ENCODE peak calls at places on chromosomes 3 and 15, in seven cellular contexts. J, P, Y, F, R, E and X are unnamed samples.
A peak's percentile ranks its signal among the peaks of the same experiment; 100 is the strongest.

GRCh38 chr3:179192542-179192941 is 44.4 kb downstream of the PIK3CA start:
- DNase-seq in R (no peak), J (no peak), E (no peak), Y (no peak), P (no peak), F (no peak), X (no peak)

GRCh38 chr3:481680-482079 is 285.1 kb downstream of the CHL1 start:
- DNase-seq in J (peak; percentile 36), F (no peak), P (no peak), Y (no peak), R (no peak), E (no peak), X (no peak)

GRCh38 chr15:68629519-68630204 is 50.9 kb downstream of the CORO2B start:
- DNase-seq in J (no peak), R (no peak), E (no peak), P (no peak), F (no peak), Y (no peak), X (no peak)

GRCh38 chr3:54951405-54951804 is 23.5 kb upstream of the LRTM1 start:
- DNase-seq in E (peak; percentile 3), Y (peak; percentile 68), P (no peak), F (peak; percentile 23), J (peak; percentile 63), R (no peak), X (no peak)

GRCh38 chr15:89690276-89691218 is at the start of the genes PEX11A and WDR93:
- DNase-seq in P (peak; percentile 27), J (peak; percentile 88), E (peak; percentile 75), R (peak; percentile 59), Y (peak; percentile 93), F (no peak), X (peak; percentile 88)

GRCh38 chr15:98774756-98775497 is 126.6 kb downstream of the IGF1R start:
- DNase-seq in R (no peak), P (no peak), Y (no peak), F (no peak), J (no peak), E (peak; percentile 35), X (no peak)

GRCh38 chr15:64274541-64274940 is 81.4 kb downstream of the CSNK1G1 start:
- DNase-seq in Y (no peak), F (no peak), P (no peak), J (no peak), R (no peak), E (no peak), X (no peak)

GRCh38 chr3:45414823-45415222 is 26.4 kb downstream of the LARS2 start:
- DNase-seq in E (no peak), R (no peak), P (peak; percentile 31), Y (no peak), J (no peak), F (no peak), X (no peak)

GRCh38 chr15:91142097-91142744 is 42.2 kb downstream of the SV2B start:
- DNase-seq in E (peak; percentile 6), J (no peak), R (no peak), Y (no peak), P (no peak), F (peak; percentile 14), X (peak; percentile 60)

GRCh38 chr15:70165811-70166284 is 68.1 kb upstream of the TLE3 start:
- DNase-seq in P (no peak), F (no peak), Y (no peak), E (no peak), J (peak; percentile 57), R (no peak), X (no peak)

GRCh38 chr3:43998374-43998840 is 243.3 kb upstream of the TOPAZ1 start:
- DNase-seq in F (no peak), Y (peak; percentile 73), P (no peak), R (no peak), E (no peak), J (no peak), X (no peak)
- TF ChIP-seq JUND in F (no peak), Y (no peak), P (no peak), R (no peak), E (no peak), J (no peak), X (no peak)

GRCh38 chr3:181292984-181293383 is 303.4 kb upstream of the DNAJC19 start:
- DNase-seq in R (no peak), F (no peak), Y (no peak), J (no peak), P (no peak), E (no peak), X (no peak)

GRCh38 chr3:181289306-181289705 is 299.8 kb upstream of the DNAJC19 start:
- DNase-seq in P (no peak), Y (no peak), J (no peak), R (no peak), F (no peak), E (no peak), X (no peak)

GRCh38 chr3:181288145-181288544 is 298.6 kb upstream of the DNAJC19 start:
- DNase-seq in P (no peak), E (no peak), F (no peak), J (no peak), R (no peak), Y (no peak), X (no peak)
- TF ChIP-seq JUND in P (no peak), E (no peak), F (no peak), J (no peak), R (no peak), Y (no peak), X (no peak)

GRCh38 chr3:25037049-25037547 is 391.0 kb upstream of the RARB start:
- DNase-seq in J (no peak), F (no peak), P (no peak), E (no peak), R (no peak), Y (no peak), X (no peak)
- TF ChIP-seq JUND in J (peak; percentile 31), F (no peak), P (no peak), E (no peak), R (no peak), Y (no peak), X (no peak)

GRCh38 chr3:197003461-197004385 is 25.9 kb downstream of the MELTF start:
- DNase-seq in Y (no peak), P (no peak), J (no peak), R (no peak), F (peak; percentile 31), E (no peak), X (peak; percentile 73)

GRCh38 chr3:197000211-197000610 is 29.4 kb downstream of the MELTF start:
- DNase-seq in R (no peak), E (no peak), F (no peak), Y (no peak), J (no peak), P (no peak), X (no peak)

GRCh38 chr3:197001972-197002700 is 27.5 kb downstream of the MELTF start:
- DNase-seq in E (no peak), P (no peak), R (no peak), F (no peak), J (no peak), Y (no peak), X (no peak)

GRCh38 chr3:197001106-197001971 is 28.3 kb downstream of the MELTF start:
- DNase-seq in R (no peak), F (no peak), Y (no peak), P (no peak), J (no peak), E (no peak), X (no peak)

GRCh38 chr3:197002701-197003454 is 26.7 kb downstream of the MELTF start:
- DNase-seq in J (peak; percentile 98), E (peak; percentile 30), R (peak; percentile 51), P (no peak), F (peak; percentile 87), Y (peak; percentile 81), X (peak; percentile 100)
- TF ChIP-seq JUND in J (no peak), E (no peak), R (no peak), P (no peak), F (no peak), Y (no peak), X (no peak)

DNA sequence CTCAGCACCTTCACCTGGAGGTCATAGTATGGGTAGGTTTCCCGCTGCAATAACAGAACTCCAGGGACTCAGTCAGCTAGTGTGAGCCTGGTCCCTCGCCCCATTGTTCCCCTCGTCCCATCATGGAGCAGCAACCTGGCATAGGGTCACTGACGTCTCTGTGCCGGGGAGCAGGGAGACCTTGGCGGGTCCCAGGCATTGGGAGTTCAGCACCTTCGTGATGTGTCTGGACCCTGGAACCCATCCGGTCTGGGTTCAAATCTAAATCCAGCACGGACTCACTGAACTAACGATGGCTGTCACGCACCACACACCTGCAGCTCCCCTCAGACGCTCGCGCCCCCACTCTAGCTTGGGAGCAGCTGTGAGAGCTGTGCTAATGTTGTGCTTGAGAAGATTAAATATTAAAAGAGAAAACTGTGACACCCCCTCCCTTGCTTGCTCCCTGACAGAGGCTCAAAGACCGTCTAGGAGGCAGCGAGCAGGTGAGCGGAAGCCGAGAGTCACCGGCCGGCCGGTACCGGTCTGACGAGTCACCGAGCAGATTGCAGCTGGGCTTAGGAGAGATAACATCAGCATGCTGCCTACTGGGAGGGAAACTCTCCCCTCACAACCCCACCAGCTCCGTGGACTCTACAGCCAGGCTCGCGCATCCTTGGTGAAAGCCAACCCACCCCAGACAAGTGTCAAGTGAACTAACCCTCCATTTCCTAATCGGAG is 730 bp downstream of the PLA2G4F start:
- DNase-seq in Y (no peak), P (no peak), J (peak; percentile 58), R (no peak), F (peak; percentile 24), E (no peak), X (peak; percentile 74)
- TF ChIP-seq JUND in Y (no peak), P (no peak), J (no peak), R (no peak), F (no peak), E (no peak), X (no peak)

DNA sequence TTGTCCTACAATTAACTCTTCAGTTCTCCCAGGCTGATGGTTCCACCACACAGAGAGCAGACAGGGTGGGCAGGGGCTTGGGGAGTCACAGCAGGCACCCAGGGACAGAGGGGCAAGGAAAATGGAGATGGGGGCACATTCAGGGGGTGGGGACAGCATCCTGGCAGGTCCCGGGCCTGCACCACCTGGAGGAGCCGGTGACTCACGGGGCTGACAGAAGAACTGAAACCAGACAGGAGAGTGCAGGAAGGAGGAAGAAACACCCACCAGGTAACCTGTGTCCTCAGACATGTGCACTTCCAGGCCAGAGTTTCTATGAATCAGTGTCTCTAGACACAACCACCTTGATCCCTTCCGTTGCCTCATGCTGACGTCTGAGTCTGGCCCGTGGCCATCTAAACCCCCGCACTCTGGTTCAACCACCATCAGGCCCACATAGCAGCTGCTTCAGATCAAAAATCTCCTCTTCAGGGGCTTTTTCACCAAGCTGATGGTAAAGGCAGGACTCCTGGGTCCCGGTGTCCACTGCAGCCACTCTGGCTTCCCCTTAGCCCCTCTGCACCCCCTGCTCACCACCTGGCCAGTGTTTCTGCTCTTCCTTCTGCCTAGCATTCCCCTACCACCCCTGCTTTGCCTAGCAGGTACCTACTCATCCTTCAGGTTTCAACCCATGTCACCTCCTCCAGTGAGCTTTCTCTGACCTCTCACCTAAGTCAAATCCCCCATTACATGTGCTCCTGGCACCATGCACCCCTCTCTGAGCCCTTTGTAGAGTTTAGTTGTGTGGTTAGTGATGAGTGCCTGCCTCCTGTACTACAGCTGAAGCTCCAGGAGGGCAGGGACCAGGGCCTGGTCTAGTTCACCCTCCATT is 16.5 kb upstream of the CYP11A1 start:
- DNase-seq in Y (no peak), J (no peak), E (no peak), F (peak; percentile 63), R (peak; percentile 57), P (peak; percentile 93), X (peak; percentile 30)
- TF ChIP-seq JUND in Y (no peak), J (no peak), E (no peak), F (no peak), R (no peak), P (peak; percentile 67), X (no peak)